ENCODE peak calls at places on chromosomes 11 and 22, in five cellular contexts. S is body of pancreas, F is stomach, J is esophagus squamous epithelium, Y is A549. M is an unnamed sample.

GRCh38 chr11:60657880-60658279 is 41.5 kb upstream of the MS4A8 start:
- DNase-seq in S (peak), F (peak), J (no peak), Y (peak), M (no peak)

GRCh38 chr11:26087095-26087935 is 244.6 kb upstream of the ANO3 start:
- DNase-seq in S (no peak), F (no peak), J (no peak), Y (no peak), M (no peak)

GRCh38 chr11:111939836-111940604 is 2.9 kb downstream of the DIXDC1 start:
- DNase-seq in S (no peak), F (no peak), J (no peak), Y (no peak), M (no peak)

GRCh38 chr22:33116846-33117547 is 58.8 kb upstream of the SYN3 start:
- DNase-seq in S (no peak), F (no peak), J (no peak), Y (no peak), M (no peak)

GRCh38 chr11:94401773-94402265 is 600 bp upstream of the GPR83 start:
- DNase-seq in S (no peak), F (no peak), J (no peak), Y (no peak), M (no peak)

GRCh38 chr11:123588117-123588815 is 66.2 kb downstream of the SCN3B start:
- DNase-seq in S (no peak), F (peak), J (no peak), Y (peak), M (no peak)

GRCh38 chr22:47604563-47604962 is 842.1 kb downstream of the TBC1D22A start:
- DNase-seq in S (no peak), F (no peak), J (no peak), Y (no peak), M (peak)

GRCh38 chr11:121762820-121763219 is 310.1 kb upstream of the SORL1-AS1 start:
- DNase-seq in S (no peak), F (no peak), J (no peak), Y (no peak), M (no peak)

GRCh38 chr22:23256986-23257888 is 76.9 kb downstream of the BCR start:
- DNase-seq in S (no peak), F (peak), J (no peak), Y (no peak), M (peak)

GRCh38 chr11:12812849-12813248 is 138.6 kb downstream of the TEAD1 start:
- DNase-seq in S (no peak), F (no peak), J (no peak), Y (no peak), M (no peak)

GRCh38 chr11:43298397-43298796 is 13.4 kb upstream of the API5 start:
- DNase-seq in S (no peak), F (no peak), J (no peak), Y (no peak), M (no peak)

GRCh38 chr22:23181763-23182288 is 1.5 kb downstream of the BCR start:
- DNase-seq in S (no peak), F (no peak), J (no peak), Y (no peak), M (no peak)

GRCh38 chr11:61581931-61582330 is 1.1 kb upstream of the SYT7 start:
- DNase-seq in S (no peak), F (no peak), J (no peak), Y (no peak), M (no peak)

GRCh38 chr11:68911731-68912130 is 8.0 kb downstream of the IGHMBP2 start:
- DNase-seq in S (no peak), F (no peak), J (no peak), Y (no peak), M (no peak)

GRCh38 chr11:845872-846271 is 3.2 kb downstream of the TSPAN4 start:
- DNase-seq in S (no peak), F (no peak), J (no peak), Y (no peak), M (no peak)

GRCh38 chr11:7965386-7965785 is at the start of gene NLRP10:
- DNase-seq in S (no peak), F (no peak), J (no peak), Y (no peak), M (no peak)
- H3K4me3 ChIP-seq in S (no peak), F (no peak), J (no peak), Y (no peak), M (no peak)

GRCh38 chr11:32561835-32562234 is 21.8 kb upstream of the EIF3M start:
- DNase-seq in S (no peak), F (no peak), J (no peak), Y (no peak), M (no peak)
- TF ChIP-seq CTCF in S (no peak), F (no peak), J (no peak), Y (no peak), M (no peak)

GRCh38 chr22:41468381-41469217 is at the start of the genes ACO2 and PHF5A:
- DNase-seq in S (peak), F (peak), J (peak), Y (peak), M (peak)

GRCh38 chr22:41474878-41475451 is 6.0 kb downstream of the ACO2 start:
- DNase-seq in S (no peak), F (no peak), J (no peak), Y (no peak), M (no peak)

GRCh38 chr22:41469218-41469851 is 418 bp downstream of the ACO2 start:
- DNase-seq in S (no peak), F (peak), J (no peak), Y (no peak), M (no peak)

GRCh38 chr22:41471606-41472005 is 2.7 kb downstream of the ACO2 start:
- DNase-seq in S (no peak), F (no peak), J (no peak), Y (no peak), M (no peak)
- TF ChIP-seq POLR2A in S (no peak), F (no peak), J (no peak), Y (no peak), M (no peak)

GRCh38 chr11:114171257-114172054 is 111.9 kb downstream of the ZBTB16 start:
- DNase-seq in S (peak), F (peak), J (no peak), Y (no peak), M (peak)
- H3K4me3 ChIP-seq in S (no peak), F (no peak), J (no peak), Y (no peak), M (no peak)

GRCh38 chr11:6240691-6241285 is 1.9 kb downstream of the CNGA4 start:
- DNase-seq in S (no peak), F (no peak), J (no peak), Y (no peak), M (no peak)

GRCh38 chr11:6238902-6239301 is at the start of gene CNGA4:
- DNase-seq in S (no peak), F (no peak), J (no peak), Y (no peak), M (no peak)

GRCh38 chr11:6237903-6238302 is 986 bp upstream of the CNGA4 start:
- DNase-seq in S (no peak), F (no peak), J (no peak), Y (no peak), M (no peak)

GRCh38 chr11:6241316-6241715 is 2.4 kb downstream of the CNGA4 start:
- DNase-seq in S (no peak), F (no peak), J (no peak), Y (no peak), M (no peak)

GRCh38 chr11:6240139-6240538 is 1.2 kb downstream of the CNGA4 start:
- DNase-seq in S (no peak), F (no peak), J (no peak), Y (no peak), M (no peak)
- TF ChIP-seq CTCF in S (no peak), F (no peak), J (no peak), Y (no peak), M (no peak)

M was measured in lower leg skin.